ENCODE peak calls at places on chromosomes 5 and 9, in four cellular contexts. E is HepG2, O is H1, D is GM12878. S is an unnamed sample.

GRCh38 chr5:16726538-16726946 is 109.7 kb upstream of the RETREG1 start:
- DNase-seq in E (no peak), O (no peak), D (peak; percentile 12), S (no peak)

GRCh38 chr9:32161720-32162119 is 222.7 kb upstream of the ACO1 start:
- DNase-seq in E (no peak), O (no peak), D (no peak), S (no peak)

GRCh38 chr5:162593881-162594280 is 526.3 kb downstream of the GABRG2 start:
- DNase-seq in E (no peak), O (no peak), D (no peak), S (peak; percentile 9)

GRCh38 chr9:114316605-114317230 is 6.2 kb upstream of the ORM1 start:
- DNase-seq in E (no peak), O (peak; percentile 37), D (no peak), S (no peak)

GRCh38 chr5:154610321-154611154 is 132.5 kb upstream of the HAND1 start:
- DNase-seq in E (peak; percentile 55), O (peak; percentile 93), D (peak; percentile 27), S (peak; percentile 96)

GRCh38 chr5:65263291-65263690 is 218.4 kb downstream of the ADAMTS6 start:
- DNase-seq in E (no peak), O (no peak), D (no peak), S (no peak)

GRCh38 chr5:52692039-52692438 is 95.7 kb upstream of the ITGA1 start:
- DNase-seq in E (no peak), O (no peak), D (no peak), S (no peak)

GRCh38 chr5:3827624-3828023 is 232.0 kb downstream of the IRX1 start:
- DNase-seq in E (no peak), O (no peak), D (no peak), S (no peak)

GRCh38 chr9:136248951-136249880 is 3.6 kb upstream of the QSOX2 start:
- DNase-seq in E (no peak), O (no peak), D (no peak), S (no peak)

GRCh38 chr5:111973946-111974345 is 217.0 kb upstream of the NREP start:
- DNase-seq in E (no peak), O (no peak), D (no peak), S (no peak)

GRCh38 chr9:134469041-134469875 is 143.0 kb downstream of the RXRA start:
- DNase-seq in E (no peak), O (no peak), D (no peak), S (no peak)

GRCh38 chr9:89798546-89799120 is 193.8 kb downstream of the GADD45G start:
- DNase-seq in E (no peak), O (no peak), D (no peak), S (no peak)

GRCh38 chr5:149228610-149229297 is 42.9 kb upstream of the AFAP1L1 start:
- DNase-seq in E (peak; percentile 79), O (no peak), D (no peak), S (peak; percentile 34)

GRCh38 chr5:171369056-171369455 is 18.6 kb upstream of the NPM1 start:
- DNase-seq in E (no peak), O (no peak), D (no peak), S (no peak)

GRCh38 chr5:53170748-53171349 is 61.3 kb upstream of the MOCS2 start:
- DNase-seq in E (peak; percentile 23), O (no peak), D (no peak), S (peak; percentile 30)

GRCh38 chr5:72486371-72486770 is 20.8 kb downstream of the ZNF366 start:
- DNase-seq in E (no peak), O (no peak), D (no peak), S (no peak)

GRCh38 chr5:98997000-98997399 is 68.2 kb upstream of the CHD1 start:
- DNase-seq in E (peak; percentile 44), O (no peak), D (no peak), S (no peak)

GRCh38 chr5:139470821-139471300 is at the start of gene SMIM33:
- DNase-seq in E (no peak), O (no peak), D (no peak), S (no peak)

GRCh38 chr5:107418071-107418470 is 252.7 kb downstream of the EFNA5 start:
- DNase-seq in E (no peak), O (no peak), D (no peak), S (no peak)

GRCh38 chr9:115986508-115986907 is 167.1 kb upstream of the PAPPA start:
- DNase-seq in E (no peak), O (no peak), D (no peak), S (no peak)

GRCh38 chr9:121651295-121652036 is at the start of gene DAB2IP:
- DNase-seq in E (no peak), O (peak; percentile 90), D (no peak), S (peak; percentile 93)

GRCh38 chr5:86981898-86982297 is 285.8 kb upstream of the RASA1 start:
- DNase-seq in E (no peak), O (no peak), D (no peak), S (no peak)

GRCh38 chr5:55172937-55173695 is at the start of gene CDC20B:
- DNase-seq in E (peak; percentile 23), O (peak; percentile 86), D (no peak), S (peak; percentile 94)

GRCh38 chr9:26245072-26245471 is 566.8 kb upstream of the TUSC1 start:
- DNase-seq in E (no peak), O (no peak), D (no peak), S (no peak)

GRCh38 chr5:155773680-155774079 is 553.3 kb upstream of the SGCD start:
- DNase-seq in E (no peak), O (no peak), D (no peak), S (no peak)

GRCh38 chr9:127192744-127193143 is 70.3 kb upstream of the ANGPTL2 start:
- DNase-seq in E (no peak), O (no peak), D (no peak), S (no peak)

GRCh38 chr5:38433160-38433861 is 123.1 kb downstream of the LIFR start:
- DNase-seq in E (no peak), O (no peak), D (no peak), S (no peak)

GRCh38 chr9:127517620-127518019 is 66.3 kb downstream of the LRSAM1 start:
- DNase-seq in E (no peak), O (no peak), D (no peak), S (no peak)

GRCh38 chr9:83981126-83981871 is 694 bp downstream of the RMI1 start:
- DNase-seq in E (no peak), O (no peak), D (no peak), S (peak; percentile 48)

GRCh38 chr5:37740331-37741066 is 99.3 kb downstream of the GDNF start:
- DNase-seq in E (no peak), O (no peak), D (no peak), S (no peak)

GRCh38 chr9:69797680-69798079 is 22.9 kb upstream of the CFAP95 start:
- DNase-seq in E (no peak), O (no peak), D (no peak), S (no peak)

GRCh38 chr5:136080113-136080482 is 51.3 kb downstream of the TGFBI start:
- DNase-seq in E (no peak), O (no peak), D (no peak), S (no peak)

GRCh38 chr9:14480561-14480960 is 166.6 kb upstream of the NFIB start:
- DNase-seq in E (no peak), O (no peak), D (no peak), S (no peak)

GRCh38 chr5:28014779-28015178 is 976.4 kb upstream of the CDH9 start:
- DNase-seq in E (peak; percentile 48), O (no peak), D (no peak), S (peak; percentile 1)

GRCh38 chr9:20321683-20322082 is 300.6 kb downstream of the MLLT3 start:
- DNase-seq in E (no peak), O (no peak), D (no peak), S (no peak)

DNA sequence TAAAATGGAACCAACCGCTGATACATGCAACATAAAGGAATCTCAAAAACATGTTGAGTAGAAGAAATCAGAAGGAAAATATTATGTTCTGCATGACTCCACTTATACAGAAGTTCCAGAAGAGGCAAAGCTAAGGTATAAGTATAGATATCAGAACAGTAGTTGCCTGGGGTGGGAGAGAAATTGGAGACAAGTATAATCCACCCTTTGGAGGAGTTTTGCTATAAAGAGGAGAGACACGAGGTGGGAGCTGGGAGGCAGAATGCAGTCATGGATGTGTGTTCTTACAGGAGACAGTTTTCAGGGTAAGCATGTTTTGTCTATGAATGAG is 72.3 kb downstream of the MED27 start:
- DNase-seq in E (no peak), O (no peak), D (no peak), S (no peak)
- TF ChIP-seq TCF12 in E (no peak), O (no peak), D (no peak), S (no peak)

GRCh38 chr5:141547488-141547887 is 58.6 kb downstream of the PCDHGC5 start:
- DNase-seq in E (peak; percentile 8), O (no peak), D (no peak), S (no peak)
- TF ChIP-seq TCF12 in E (no peak), O (no peak), D (no peak), S (no peak)

GRCh38 chr5:160492565-160492964 is 70.9 kb downstream of the PTTG1 start:
- DNase-seq in E (no peak), O (no peak), D (no peak), S (no peak)
- TF ChIP-seq TCF12 in E (no peak), O (no peak), D (no peak), S (peak; percentile 88)

DNA sequence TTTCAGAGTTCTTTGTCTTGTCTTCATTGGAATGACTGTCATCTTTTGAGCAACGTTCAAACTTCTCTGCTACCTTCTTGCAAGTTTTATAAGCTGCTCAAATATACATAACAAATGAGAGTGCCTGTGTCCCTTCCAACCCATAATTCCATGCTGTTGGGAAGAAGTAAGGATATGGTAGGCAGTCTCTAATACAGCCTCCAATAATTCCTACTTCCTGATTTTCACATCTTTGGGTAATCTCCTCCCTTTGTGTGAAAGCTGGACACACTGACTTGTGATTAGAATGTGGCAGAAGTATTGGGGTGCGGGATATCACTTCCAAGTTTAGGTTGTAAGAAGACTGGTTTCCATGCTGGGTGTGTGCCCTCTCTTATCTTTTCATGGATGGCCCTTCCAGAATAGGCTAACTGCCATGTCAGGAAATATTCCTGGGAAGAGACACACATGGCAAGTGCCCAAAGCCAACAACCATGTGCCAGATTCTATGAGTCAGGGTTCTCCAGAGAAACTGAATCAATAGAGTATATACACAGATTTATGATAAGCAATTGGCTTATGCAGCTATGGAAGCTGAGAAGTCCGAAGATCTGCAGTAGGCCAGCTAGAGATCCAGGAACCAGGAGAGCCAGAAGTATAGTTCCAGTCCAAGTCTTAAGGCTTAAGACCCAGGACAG is 531.3 kb downstream of the NTRK2 start:
- DNase-seq in E (no peak), O (no peak), D (no peak), S (no peak)
- TF ChIP-seq TCF12 in E (no peak), O (no peak), D (no peak), S (peak; percentile 26)

GRCh38 chr9:100268271-100268670 is 84.5 kb downstream of the TEX10 start:
- DNase-seq in E (no peak), O (no peak), D (no peak), S (no peak)
- TF ChIP-seq TCF12 in E (no peak), O (no peak), D (no peak), S (no peak)

DNA sequence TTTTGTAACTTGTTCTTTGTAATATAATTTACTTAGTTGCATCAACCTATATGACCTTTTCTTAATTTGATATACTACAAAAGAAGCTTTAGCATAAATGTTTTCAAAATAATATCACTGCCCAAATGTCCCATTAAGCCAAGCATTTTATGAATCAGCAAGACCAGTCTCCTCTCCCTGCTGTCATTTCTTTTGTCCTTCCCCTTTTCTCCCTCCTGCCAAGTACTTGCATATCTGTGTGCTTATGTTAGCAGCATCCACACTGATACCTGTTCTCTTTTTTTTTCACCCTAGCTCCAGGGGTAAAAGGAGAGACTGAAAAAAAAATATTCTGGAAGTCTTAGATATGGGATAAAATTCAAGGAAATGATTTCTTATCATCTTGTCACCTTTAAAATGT is 69.7 kb downstream of the ZSWIM6 start:
- DNase-seq in E (no peak), O (no peak), D (no peak), S (no peak)
- TF ChIP-seq TCF12 in E (no peak), O (no peak), D (no peak), S (peak; percentile 14)

GRCh38 chr5:41629897-41630296 is 119.5 kb upstream of the PLCXD3 start:
- DNase-seq in E (no peak), O (no peak), D (no peak), S (peak; percentile 25)
- TF ChIP-seq TCF12 in E (no peak), O (no peak), D (no peak), S (no peak)